ENCODE peak calls at places on chromosomes 13 and 19, in eight cellular contexts. T, P, C, S, Z, G, A and Y are unnamed samples.

GRCh38 chr13:27607125-27607524 is 13.2 kb downstream of the LNX2 start:
- DNase-seq in P (no peak), S (peak; percentile 62), T (no peak), G (peak; percentile 90), Z (no peak), C (no peak), A (peak; percentile 28), Y (peak; percentile 76)

GRCh38 chr13:48449656-48450055 is 36.7 kb upstream of the LPAR6 start:
- DNase-seq in C (no peak), G (peak; percentile 46), A (no peak), S (no peak), P (no peak), T (no peak), Z (no peak), Y (no peak)

GRCh38 chr19:8641908-8642547 is 11.6 kb downstream of the NFILZ start:
- DNase-seq in T (no peak), S (peak; percentile 54), P (no peak), C (no peak), Z (no peak), A (no peak), G (peak; percentile 65), Y (no peak)

GRCh38 chr13:73063166-73063565 is 4.4 kb downstream of the KLF5 start:
- DNase-seq in T (no peak), C (no peak), A (no peak), S (no peak), G (no peak), Z (no peak), P (no peak), Y (no peak)

GRCh38 chr19:35029737-35030256 is 473 bp upstream of the SCN1B start:
- DNase-seq in C (no peak), A (no peak), P (no peak), T (no peak), Z (no peak), G (no peak), S (no peak), Y (no peak)

GRCh38 chr19:6268382-6268771 is 11.4 kb downstream of the MLLT1 start:
- DNase-seq in A (no peak), T (no peak), P (no peak), S (no peak), Z (no peak), C (no peak), G (no peak), Y (no peak)

GRCh38 chr19:7965921-7966665 is 22.6 kb upstream of the TIMM44 start:
- DNase-seq in T (no peak), P (no peak), C (no peak), S (no peak), A (no peak), G (no peak), Z (no peak), Y (no peak)

GRCh38 chr19:7550169-7550770 is 14.8 kb downstream of the PNPLA6 start:
- DNase-seq in T (no peak), G (no peak), S (no peak), A (no peak), P (no peak), C (no peak), Z (no peak), Y (no peak)

GRCh38 chr13:98509271-98510155 is 67.4 kb downstream of the STK24 start:
- DNase-seq in A (peak; percentile 55), C (no peak), P (no peak), Z (peak; percentile 65), T (peak; percentile 72), G (peak; percentile 92), S (peak; percentile 66), Y (peak; percentile 63)

GRCh38 chr13:107209811-107210210 is 641.9 kb upstream of the ARGLU1 start:
- DNase-seq in A (no peak), G (peak; percentile 80), P (no peak), C (no peak), S (no peak), Z (no peak), T (no peak), Y (no peak)

GRCh38 chr19:45767881-45768643 is 990 bp downstream of the SIX5 start:
- DNase-seq in Z (peak; percentile 77), S (peak; percentile 83), T (no peak), A (no peak), G (peak; percentile 65), C (peak; percentile 87), P (no peak), Y (no peak)

GRCh38 chr13:36062249-36062648 is 68.9 kb downstream of the DCLK1 start:
- DNase-seq in C (no peak), A (no peak), T (no peak), G (no peak), S (no peak), P (no peak), Z (no peak), Y (no peak)

GRCh38 chr19:41969196-41969595 is 10.1 kb upstream of the RABAC1 start:
- DNase-seq in P (no peak), S (no peak), T (no peak), A (no peak), C (no peak), G (no peak), Z (no peak), Y (no peak)

GRCh38 chr13:80737513-80737912 is 396.6 kb upstream of the SPRY2 start:
- DNase-seq in G (no peak), C (no peak), S (no peak), T (no peak), Z (no peak), P (no peak), A (no peak), Y (no peak)

GRCh38 chr13:42477588-42478190 is 96.3 kb upstream of the TNFSF11 start:
- DNase-seq in C (peak; percentile 52), Z (no peak), A (no peak), S (no peak), P (no peak), T (no peak), G (no peak), Y (no peak)

GRCh38 chr13:112587767-112588489 is at the start of gene TUBGCP3:
- DNase-seq in C (peak; percentile 95), A (no peak), Z (peak; percentile 91), S (peak; percentile 92), G (peak; percentile 78), T (peak; percentile 66), P (peak; percentile 61), Y (no peak)

GRCh38 chr19:5961969-5962945 is 15.7 kb downstream of the RANBP3 start:
- DNase-seq in Z (no peak), A (no peak), S (peak; percentile 83), G (peak; percentile 66), P (no peak), C (peak; percentile 74), T (no peak), Y (no peak)

GRCh38 chr19:52099497-52100138 is 4.1 kb upstream of the ZNF841 start:
- DNase-seq in A (no peak), Z (no peak), G (no peak), C (no peak), S (no peak), T (no peak), P (no peak), Y (no peak)

GRCh38 chr13:31409678-31410356 is 210.0 kb downstream of the B3GLCT start:
- DNase-seq in G (no peak), T (no peak), P (no peak), A (no peak), Z (no peak), C (no peak), S (peak; percentile 20), Y (no peak)

GRCh38 chr19:4694211-4694987 is 24.3 kb upstream of the MYDGF start:
- DNase-seq in Z (no peak), S (no peak), G (peak; percentile 94), A (peak; percentile 60), C (no peak), P (no peak), T (no peak), Y (peak; percentile 33)

GRCh38 chr19:33429891-33430673 is 56.6 kb downstream of the CEBPG start:
- DNase-seq in T (no peak), G (no peak), A (no peak), S (no peak), C (peak; percentile 42), P (no peak), Z (no peak), Y (no peak)

DNA sequence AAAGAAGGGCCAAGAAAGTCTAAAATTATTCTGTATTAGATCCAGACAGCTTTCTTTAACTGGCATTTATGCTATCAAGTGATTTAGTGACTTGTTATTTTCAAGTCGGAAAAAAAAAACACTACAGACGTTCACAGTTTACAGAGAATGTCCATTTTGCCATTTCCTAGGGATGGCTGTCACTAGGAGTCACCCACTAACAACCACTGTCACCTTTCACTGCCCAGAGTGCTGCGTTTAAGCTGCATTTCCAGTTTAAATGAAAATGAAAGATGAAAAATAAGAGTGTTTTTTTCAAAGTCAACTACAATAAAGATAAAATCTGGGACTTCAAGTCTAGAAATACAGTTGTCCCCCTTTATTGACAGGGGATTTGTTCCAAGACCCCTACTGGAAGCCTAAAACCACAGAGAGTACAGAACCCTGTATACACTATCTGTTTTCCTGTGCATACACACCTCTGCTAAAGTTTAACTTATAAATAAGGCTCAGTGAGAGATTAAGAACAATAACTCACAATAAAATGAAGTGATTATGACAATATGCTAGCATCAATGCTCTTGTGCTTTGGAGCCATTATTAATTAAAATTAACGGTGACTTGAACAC is 112.5 kb downstream of the SACS start:
- DNase-seq in A (no peak), P (no peak), G (no peak), T (no peak), S (no peak), Z (no peak), C (no peak), Y (no peak)
- H3K4me3 ChIP-seq in A (no peak overlapping the region), P (no peak overlapping the region), G (no peak overlapping the region), T (peak overlapping the region; percentile 51), S (no peak overlapping the region), Z (no peak overlapping the region), C (no peak overlapping the region), Y (no peak overlapping the region)

GRCh38 chr19:39499932-39500331 is 1.2 kb downstream of the DLL3 start:
- DNase-seq in T (no peak), C (no peak), A (no peak), P (no peak), Z (no peak), S (no peak), G (no peak), Y (no peak)
- H3K4me3 ChIP-seq in T (no peak overlapping the region), C (no peak overlapping the region), A (no peak overlapping the region), P (no peak overlapping the region), Z (no peak overlapping the region), S (no peak overlapping the region), G (no peak overlapping the region), Y (no peak overlapping the region)

DNA sequence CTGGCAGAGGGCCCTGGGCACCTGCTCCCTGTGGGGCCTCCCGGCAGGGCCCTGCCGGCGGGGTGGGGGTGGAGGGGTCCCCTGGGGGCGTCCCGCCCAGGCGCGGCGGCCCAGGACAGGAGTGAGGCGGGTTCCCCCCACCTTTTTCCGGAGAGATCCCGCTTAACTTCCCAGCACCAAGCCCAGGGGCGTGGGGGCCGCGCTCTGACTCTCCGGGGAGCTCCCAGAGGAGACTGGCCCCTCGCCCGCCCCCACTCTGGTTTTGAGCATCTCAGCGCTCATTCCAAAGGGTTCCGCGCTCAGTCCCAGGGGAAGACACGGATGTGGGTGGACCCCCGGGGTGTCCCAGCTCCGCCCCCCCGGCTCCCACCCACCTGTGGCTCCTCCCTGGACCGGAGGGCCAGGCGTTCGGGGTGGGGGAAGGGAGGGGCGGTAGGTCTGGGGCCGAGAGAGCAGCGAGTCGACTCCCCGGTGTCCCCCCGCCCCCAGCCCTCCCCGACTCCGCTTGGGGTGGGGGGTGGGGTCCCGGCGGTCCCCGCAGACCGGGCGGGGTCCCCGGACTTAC is 424 bp downstream of the C2CD4C start:
- DNase-seq in T (no peak), A (no peak), Z (no peak), P (no peak), C (peak; percentile 60), G (no peak), S (no peak), Y (no peak)
- H3K4me3 ChIP-seq in T (no peak overlapping the region), A (peak overlapping the region; percentile 40), Z (no peak overlapping the region), P (peak overlapping the region; percentile 66), C (peak overlapping the region; percentile 18), G (peak overlapping the region; percentile 30), S (peak overlapping the region; percentile 58), Y (peak overlapping the region; percentile 27)

GRCh38 chr13:34334984-34335661 is 517.2 kb downstream of the RFC3 start:
- DNase-seq in P (no peak), Z (no peak), S (no peak), C (no peak), A (no peak), G (no peak), T (no peak), Y (no peak)
- H3K4me3 ChIP-seq in P (no peak overlapping the region), Z (no peak overlapping the region), S (no peak overlapping the region), C (no peak overlapping the region), A (no peak overlapping the region), G (no peak overlapping the region), T (no peak overlapping the region), Y (no peak overlapping the region)